ENCODE peak calls at places on chromosome 20, in ten cellular contexts. V, W, S, E, G, C, I, Z, F and X are unnamed samples.

GRCh38 chr20:44166477-44166876 is 20.5 kb downstream of the JPH2 start:
- DNase-seq in V (no peak), W (no peak), S (no peak), E (no peak), G (no peak), C (peak), I (no peak), Z (no peak), F (peak), X (no peak)

GRCh38 chr20:56928007-56928406 is 298.9 kb downstream of the TFAP2C start:
- DNase-seq in V (no peak), W (no peak), S (no peak), E (no peak), G (no peak), C (no peak), I (no peak), Z (no peak), F (no peak), X (no peak)

GRCh38 chr20:60481051-60481741 is 523.0 kb downstream of the CDH26 start:
- DNase-seq in V (no peak), W (no peak), S (no peak), E (no peak), G (no peak), C (no peak), I (no peak), Z (no peak), F (no peak), X (no peak)

GRCh38 chr20:3744806-3745685 is 12.6 kb downstream of the HSPA12B start:
- DNase-seq in V (no peak), W (peak), S (no peak), E (peak), G (peak), C (no peak), I (peak), Z (peak), F (peak), X (no peak)

GRCh38 chr20:3420211-3420707 is 12.8 kb upstream of the DNAAF9 start:
- DNase-seq in V (peak), W (no peak), S (no peak), E (no peak), G (no peak), C (peak), I (peak), Z (no peak), F (peak), X (peak)

GRCh38 chr20:62362991-62363919 is 3.9 kb downstream of the LAMA5 start:
- DNase-seq in V (no peak), W (no peak), S (no peak), E (no peak), G (no peak), C (no peak), I (no peak), Z (no peak), F (no peak), X (no peak)

GRCh38 chr20:17533396-17533795 is 2.2 kb upstream of the BFSP1 start:
- DNase-seq in V (no peak), W (no peak), S (no peak), E (no peak), G (no peak), C (peak), I (peak), Z (no peak), F (peak), X (peak)

GRCh38 chr20:40650707-40651106 is 38.3 kb downstream of the MAFB start:
- DNase-seq in V (no peak), W (no peak), S (no peak), E (no peak), G (no peak), C (no peak), I (no peak), Z (no peak), F (peak), X (no peak)

GRCh38 chr20:61442075-61442670 is 190.1 kb downstream of the CDH4 start:
- DNase-seq in V (no peak), W (no peak), S (no peak), E (no peak), G (no peak), C (no peak), I (no peak), Z (no peak), F (no peak), X (no peak)

GRCh38 chr20:63402178-63402859 is 41.2 kb upstream of the CHRNA4 start:
- DNase-seq in V (no peak), W (no peak), S (no peak), E (no peak), G (no peak), C (no peak), I (no peak), Z (no peak), F (no peak), X (no peak)

GRCh38 chr20:38559764-38560163 is 21.2 kb upstream of the ADIG start:
- DNase-seq in V (no peak), W (no peak), S (no peak), E (no peak), G (no peak), C (no peak), I (no peak), Z (no peak), F (no peak), X (no peak)

GRCh38 chr20:58454460-58454859 is 60.7 kb downstream of the APCDD1L start:
- DNase-seq in V (no peak), W (no peak), S (no peak), E (no peak), G (no peak), C (no peak), I (no peak), Z (no peak), F (no peak), X (no peak)

GRCh38 chr20:61742097-61742805 is 323.4 kb downstream of the TAF4 start:
- DNase-seq in V (peak), W (no peak), S (no peak), E (no peak), G (no peak), C (no peak), I (no peak), Z (no peak), F (no peak), X (peak)

GRCh38 chr20:51382986-51383821 is 159.3 kb downstream of the NFATC2 start:
- DNase-seq in V (no peak), W (no peak), S (no peak), E (peak), G (no peak), C (no peak), I (no peak), Z (no peak), F (no peak), X (no peak)